ENCODE peak calls at places on chromosomes 5 and 9, in four cellular contexts. U is fibroblast of lung, T is neural progenitor cell, X is adipocyte. J is an unnamed sample.

GRCh38 chr9:120742951-120743416 is 28.7 kb upstream of the MEGF9 start:
- DNase-seq in U (peak), T (peak), X (peak), J (no peak)

GRCh38 chr9:98851730-98852462 is 44.4 kb downstream of the GALNT12 start:
- DNase-seq in U (peak), T (no peak), X (no peak), J (no peak)

GRCh38 chr5:82408033-82408432 is 129.9 kb upstream of the RPS23 start:
- DNase-seq in U (no peak), T (no peak), X (no peak), J (no peak)

GRCh38 chr9:36154213-36154952 is 14.8 kb upstream of the CCIN start:
- DNase-seq in U (peak), T (no peak), X (no peak), J (no peak)

GRCh38 chr9:3517377-3518048 is 8.3 kb downstream of the RFX3 start:
- DNase-seq in U (no peak), T (no peak), X (peak), J (no peak)

GRCh38 chr9:83649080-83649479 is 26.1 kb downstream of the IDNK start:
- DNase-seq in U (peak), T (peak), X (peak), J (peak)

GRCh38 chr9:132169672-132170392 is 8.0 kb downstream of the NTNG2 start:
- DNase-seq in U (peak), T (peak), X (peak), J (peak)

GRCh38 chr9:112569186-112569585 is 82.6 kb downstream of the KIAA1958 start:
- DNase-seq in U (peak), T (no peak), X (peak), J (no peak)

GRCh38 chr9:20528253-20528652 is 94.0 kb downstream of the MLLT3 start:
- DNase-seq in U (no peak), T (no peak), X (no peak), J (no peak)

GRCh38 chr5:125277494-125278154 is 531.2 kb upstream of the ZNF608 start:
- DNase-seq in U (peak), T (no peak), X (peak), J (no peak)

GRCh38 chr5:178123987-178124925 is 6.6 kb upstream of the RMND5B start:
- DNase-seq in U (no peak), T (no peak), X (no peak), J (no peak)

GRCh38 chr9:38713426-38713825 is 6.5 kb downstream of the FAM240B start:
- DNase-seq in U (peak), T (no peak), X (peak), J (no peak)

GRCh38 chr9:13816837-13817236 is 497.1 kb downstream of the NFIB start:
- DNase-seq in U (no peak), T (no peak), X (no peak), J (no peak)

GRCh38 chr5:36630201-36630968 is 24.0 kb downstream of the SLC1A3 start:
- DNase-seq in U (peak), T (no peak), X (no peak), J (no peak)

GRCh38 chr9:137788561-137789294 is 88.9 kb upstream of the CACNA1B start:
- DNase-seq in U (no peak), T (no peak), X (no peak), J (peak)

GRCh38 chr5:112186401-112186990 is 232.6 kb downstream of the EPB41L4A start:
- DNase-seq in U (peak), T (peak), X (peak), J (peak)

GRCh38 chr9:15349892-15350761 is 43.1 kb upstream of the TTC39B start:
- DNase-seq in U (peak), T (no peak), X (peak), J (peak)

GRCh38 chr5:152631217-152631616 is 226.1 kb upstream of the NMUR2 start:
- DNase-seq in U (no peak), T (no peak), X (no peak), J (no peak)

GRCh38 chr5:172370648-172371248 is 83.6 kb downstream of the SH3PXD2B start:
- DNase-seq in U (peak), T (peak), X (peak), J (peak)

DNA sequence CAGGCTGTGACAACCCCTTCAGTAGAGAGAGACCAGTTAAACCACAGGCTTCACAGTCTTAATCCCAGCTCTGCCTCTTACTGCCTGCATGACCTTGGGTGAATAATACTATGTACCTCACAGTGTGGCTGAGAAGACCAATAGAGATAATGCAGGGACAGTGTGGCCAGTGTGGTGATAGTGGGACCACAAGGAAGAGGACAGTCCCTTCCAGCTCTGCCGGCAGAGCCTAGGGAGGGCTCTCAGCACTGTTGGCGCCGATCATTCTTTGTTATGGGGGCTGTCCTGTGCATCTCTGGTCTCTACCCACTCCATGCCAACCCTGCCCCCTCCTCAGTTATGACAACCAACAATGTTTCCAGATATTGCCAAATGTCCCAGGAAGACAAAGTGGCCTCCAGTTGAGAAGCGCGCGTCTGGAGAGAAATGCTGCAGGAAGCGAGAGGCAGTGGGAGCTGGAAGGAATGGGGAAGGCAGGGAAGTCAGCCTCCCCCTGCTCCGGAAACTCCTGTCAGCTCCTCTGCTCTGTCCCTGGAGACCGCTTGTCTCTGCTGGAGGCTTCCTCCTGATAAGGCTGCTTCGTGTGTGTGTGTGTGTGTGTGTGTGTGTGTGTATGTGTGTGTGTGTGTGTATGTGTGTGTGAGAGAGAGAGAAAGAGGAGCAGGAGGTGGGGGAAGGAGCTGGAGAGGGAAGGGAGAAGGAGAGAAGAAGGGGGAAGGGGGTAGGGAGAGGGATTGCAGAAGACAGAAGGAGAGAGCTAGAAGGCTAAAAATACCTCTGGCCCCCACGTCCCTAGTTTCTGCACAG is 31.8 kb upstream of the FABP6 start:
- DNase-seq in U (peak), T (peak), X (no peak), J (no peak)
- H3K4me3 ChIP-seq in U (no peak), T (no peak), X (no peak), J (no peak)

DNA sequence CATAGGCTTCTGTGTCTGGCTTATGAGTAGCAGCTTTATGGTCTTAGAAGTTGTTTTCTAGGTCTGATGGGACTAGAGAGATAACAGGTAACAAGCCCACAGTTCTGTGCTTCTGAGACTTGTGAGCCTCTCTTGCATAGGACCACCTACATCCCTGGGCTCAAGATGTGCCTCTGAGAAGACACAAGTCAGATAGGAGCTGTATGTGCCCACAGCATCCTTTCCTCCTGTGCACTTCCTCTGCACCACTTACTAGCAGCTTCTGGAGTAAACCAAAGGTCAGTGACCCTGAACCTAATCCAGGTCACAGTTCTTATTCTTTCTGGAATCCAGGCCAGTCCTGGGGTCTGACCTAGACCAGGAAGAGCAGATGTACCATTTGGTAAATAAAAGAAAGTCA is 40.0 kb downstream of the GALNT10 start:
- DNase-seq in U (no peak), T (peak), X (no peak), J (no peak)
- H3K9ac ChIP-seq in U (no peak), T (no peak), X (no peak), J (no peak)

GRCh38 chr5:72407541-72407940 is 87.4 kb downstream of the PTCD2 start:
- DNase-seq in U (peak), T (no peak), X (no peak), J (no peak)

GRCh38 chr5:72400950-72401349 is 80.8 kb downstream of the PTCD2 start:
- DNase-seq in U (no peak), T (no peak), X (no peak), J (no peak)

GRCh38 chr5:72402381-72402890 is 82.3 kb downstream of the PTCD2 start:
- DNase-seq in U (peak), T (no peak), X (peak), J (no peak)

GRCh38 chr5:72407078-72407477 is 86.9 kb downstream of the PTCD2 start:
- DNase-seq in U (no peak), T (no peak), X (no peak), J (no peak)

DNA sequence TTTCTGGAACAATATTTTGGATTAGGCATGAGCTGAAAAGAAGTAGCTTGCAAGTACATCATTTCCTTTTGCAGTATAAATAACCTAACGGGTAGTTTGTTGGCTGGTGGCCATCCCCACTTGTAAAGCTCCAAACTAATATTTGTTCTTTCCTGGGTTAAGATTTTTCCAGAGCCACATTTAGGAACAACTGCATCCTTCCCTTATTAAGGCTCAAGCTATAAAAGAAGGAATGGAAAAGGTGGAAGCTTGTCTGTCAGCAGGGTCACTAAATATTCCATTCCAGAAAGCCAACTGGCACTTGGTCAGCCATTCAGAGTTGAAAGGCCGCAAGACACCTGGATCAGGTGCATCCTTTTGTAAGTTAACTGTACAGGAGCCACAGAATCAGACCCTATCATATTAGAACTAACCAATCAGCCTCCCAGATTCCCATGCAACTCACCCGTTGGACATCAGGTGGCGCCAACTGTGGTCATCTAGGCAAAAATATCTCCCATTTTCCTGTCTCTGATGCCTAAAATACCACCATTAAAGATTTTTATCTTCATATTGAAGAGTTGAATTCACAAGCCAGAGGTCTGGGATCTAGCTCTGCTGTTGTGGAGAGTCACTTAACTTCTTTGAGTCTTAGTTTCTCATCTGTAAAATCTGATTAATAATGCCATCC is 82.9 kb downstream of the PTCD2 start:
- DNase-seq in U (no peak), T (no peak), X (no peak), J (peak)
- H3K4me3 ChIP-seq in U (no peak), T (no peak), X (no peak), J (no peak)

GRCh38 chr5:153900703-153901395 is 137.9 kb downstream of the FAM114A2 start:
- DNase-seq in U (peak), T (no peak), X (peak), J (no peak)
- H3K9ac ChIP-seq in U (no peak), T (no peak), X (peak), J (no peak)

GRCh38 chr5:78553991-78554390 is 94.6 kb downstream of the LHFPL2 start:
- DNase-seq in U (no peak), T (no peak), X (no peak), J (no peak)

GRCh38 chr5:78553578-78553977 is 95.0 kb downstream of the LHFPL2 start:
- DNase-seq in U (no peak), T (no peak), X (no peak), J (no peak)

GRCh38 chr5:78555870-78556269 is 92.7 kb downstream of the LHFPL2 start:
- DNase-seq in U (no peak), T (no peak), X (no peak), J (no peak)

GRCh38 chr5:78552729-78553341 is 95.7 kb downstream of the LHFPL2 start:
- DNase-seq in U (no peak), T (no peak), X (no peak), J (no peak)

GRCh38 chr5:78554595-78554994 is 94.0 kb downstream of the LHFPL2 start:
- DNase-seq in U (no peak), T (no peak), X (no peak), J (no peak)
- H3K4me3 ChIP-seq in U (no peak), T (no peak), X (no peak), J (no peak)

DNA sequence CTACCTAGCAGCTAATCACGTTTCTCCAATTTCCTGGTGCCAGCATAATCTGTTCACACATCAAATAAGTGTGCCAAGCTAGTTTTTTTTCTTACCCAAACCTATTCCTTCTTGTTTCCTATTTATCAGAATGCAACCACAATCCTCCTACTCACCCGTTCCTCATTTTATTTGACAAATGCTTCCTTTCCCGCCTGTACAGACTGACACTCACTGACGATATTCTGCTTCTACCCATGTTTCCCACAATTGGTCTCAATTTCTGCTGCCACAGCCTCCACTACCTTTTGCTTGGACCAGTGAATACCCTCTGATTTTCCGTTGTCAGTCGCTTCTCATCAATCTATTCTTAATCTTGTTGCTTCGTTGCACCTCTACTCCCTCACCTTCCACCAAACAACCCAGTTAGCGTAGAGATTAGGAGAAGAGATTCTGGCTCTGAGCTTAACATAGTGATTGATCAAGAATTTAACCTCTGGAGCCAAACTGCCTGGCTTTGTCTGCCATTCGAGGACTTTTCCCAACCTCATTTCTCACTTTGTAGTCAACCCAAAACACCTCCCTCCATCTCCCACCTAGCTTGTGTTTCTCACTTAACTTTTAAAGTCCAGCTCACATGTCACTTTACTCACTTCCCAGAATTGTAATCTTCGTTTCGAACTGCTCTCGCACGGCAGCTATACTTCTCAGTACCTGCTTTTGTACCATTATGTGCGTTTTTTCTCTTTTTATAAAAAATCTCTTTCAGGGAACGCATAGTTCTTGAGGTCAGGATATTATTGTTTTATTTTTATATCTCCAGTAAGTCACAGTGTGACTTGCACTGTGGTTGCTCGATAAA is 686 bp upstream of the TMEM38B start:
- DNase-seq in U (no peak), T (peak), X (peak), J (no peak)
- H3K9ac ChIP-seq in U (no peak), T (no peak), X (peak), J (no peak)